ENCODE peak calls at places on chromosomes 11 and 22, in four cellular contexts. One of them, this sample, is unnamed.

GRCh38 chr11:119028346-119029068 is 2.2 kb downstream of the SLC37A4 start:
- DNase-seq in IMR-90: no peak
- DNase-seq in H1: no peak
- DNase-seq in mesenchymal stem cell: no peak
- DNase-seq in this sample: no peak

GRCh38 chr22:42794551-42795510 is 62.2 kb downstream of the ARFGAP3 start:
- DNase-seq in H1: no peak
- DNase-seq in IMR-90: no peak
- DNase-seq in mesenchymal stem cell: peak; percentile 17
- DNase-seq in this sample: peak; percentile 68

GRCh38 chr11:83238111-83238510 is 44.6 kb downstream of the ANKRD42 start:
- DNase-seq in IMR-90: peak; percentile 73
- DNase-seq in mesenchymal stem cell: no peak
- DNase-seq in H1: no peak
- DNase-seq in this sample: no peak

GRCh38 chr11:14418801-14419417 is 59.9 kb upstream of the RRAS2 start:
- DNase-seq in H1: no peak
- DNase-seq in mesenchymal stem cell: no peak
- DNase-seq in IMR-90: peak; percentile 25
- DNase-seq in this sample: peak; percentile 66

GRCh38 chr11:130782361-130783221 is 133.7 kb downstream of the SNX19 start:
- DNase-seq in IMR-90: peak; percentile 52
- DNase-seq in H1: peak; percentile 41
- DNase-seq in mesenchymal stem cell: peak; percentile 61
- DNase-seq in this sample: no peak

GRCh38 chr22:39947488-39948216 is 12.5 kb upstream of the TMA7B start:
- DNase-seq in H1: no peak
- DNase-seq in mesenchymal stem cell: no peak
- DNase-seq in IMR-90: no peak
- DNase-seq in this sample: no peak

GRCh38 chr11:13009476-13009920 is 382 bp downstream of the RASSF10 start:
- DNase-seq in mesenchymal stem cell: peak; percentile 11
- DNase-seq in H1: no peak
- DNase-seq in IMR-90: no peak
- DNase-seq in this sample: no peak

GRCh38 chr11:35144103-35144741 is 5.3 kb downstream of the CD44 start:
- DNase-seq in mesenchymal stem cell: peak; percentile 74
- DNase-seq in H1: no peak
- DNase-seq in IMR-90: peak; percentile 84
- DNase-seq in this sample: no peak

GRCh38 chr11:119460582-119460981 is 37.6 kb upstream of the THY1 start:
- DNase-seq in IMR-90: peak; percentile 97
- DNase-seq in H1: no peak
- DNase-seq in mesenchymal stem cell: peak; percentile 60
- DNase-seq in this sample: no peak

DNA sequence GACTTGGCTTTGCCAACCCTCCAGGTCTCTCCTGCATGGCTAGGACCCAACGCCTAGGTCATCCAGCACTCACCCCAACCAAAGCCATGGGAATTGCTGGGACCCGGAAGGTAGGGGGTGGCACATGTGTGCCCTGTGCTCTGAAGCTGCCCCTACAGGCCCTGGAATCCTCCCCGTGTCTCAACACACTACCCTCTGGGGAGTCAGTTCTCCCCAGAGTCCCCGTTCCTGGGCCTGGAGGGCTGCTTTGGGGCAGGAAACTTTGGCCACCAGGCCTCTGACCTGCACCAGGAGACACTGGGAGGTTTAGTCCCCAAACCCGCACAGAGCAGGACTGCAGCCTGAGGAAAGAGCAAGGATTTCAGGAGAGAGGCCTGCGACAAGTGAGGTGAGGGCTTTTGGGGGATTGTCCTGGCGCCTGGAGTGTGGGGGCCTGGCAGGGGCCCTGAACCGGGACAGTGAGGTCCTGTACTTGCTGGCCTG is 495 bp upstream of the IFITM1 start:
- DNase-seq in H1: peak; percentile 68
- DNase-seq in mesenchymal stem cell: no peak
- DNase-seq in IMR-90: no peak
- DNase-seq in this sample: no peak
- H2BK5ac ChIP-seq in H1: peak overlapping the region; percentile 96
- H2BK5ac ChIP-seq in mesenchymal stem cell: no peak overlapping the region
- H2BK5ac ChIP-seq in IMR-90: peak overlapping the region; percentile 87
- H2BK5ac ChIP-seq in this sample: no peak overlapping the region

GRCh38 chr11:78295991-78296930 is 107.5 kb downstream of the USP35 start:
- DNase-seq in IMR-90: peak; percentile 13
- DNase-seq in H1: no peak
- DNase-seq in mesenchymal stem cell: peak; percentile 45
- DNase-seq in this sample: no peak
- H4K91ac ChIP-seq in IMR-90: no peak overlapping the region
- H4K91ac ChIP-seq in H1: no peak overlapping the region
- H4K91ac ChIP-seq in mesenchymal stem cell: no peak overlapping the region
- H4K91ac ChIP-seq in this sample: no peak overlapping the region

GRCh38 chr11:57214087-57214395 is 23.0 kb downstream of the APLNR start:
- DNase-seq in H1: no peak
- DNase-seq in mesenchymal stem cell: peak; percentile 10
- DNase-seq in IMR-90: peak; percentile 48
- DNase-seq in this sample: no peak
- H2BK5ac ChIP-seq in H1: peak overlapping the region; percentile 88
- H2BK5ac ChIP-seq in mesenchymal stem cell: no peak overlapping the region
- H2BK5ac ChIP-seq in IMR-90: peak overlapping the region; percentile 73
- H2BK5ac ChIP-seq in this sample: no peak overlapping the region

GRCh38 chr22:38468761-38469305 is 937 bp downstream of the KDELR3 start:
- DNase-seq in H1: no peak
- DNase-seq in IMR-90: no peak
- DNase-seq in mesenchymal stem cell: no peak
- DNase-seq in this sample: no peak

GRCh38 chr22:38469306-38469781 is 1.4 kb downstream of the KDELR3 start:
- DNase-seq in mesenchymal stem cell: no peak
- DNase-seq in IMR-90: no peak
- DNase-seq in H1: no peak
- DNase-seq in this sample: no peak

GRCh38 chr22:38465673-38466490 is 2.0 kb upstream of the KDELR3 start:
- DNase-seq in H1: no peak
- DNase-seq in mesenchymal stem cell: no peak
- DNase-seq in IMR-90: no peak
- DNase-seq in this sample: no peak

GRCh38 chr22:38467904-38468760 is at the start of gene KDELR3:
- DNase-seq in H1: no peak
- DNase-seq in IMR-90: peak; percentile 71
- DNase-seq in mesenchymal stem cell: peak; percentile 71
- DNase-seq in this sample: no peak

DNA sequence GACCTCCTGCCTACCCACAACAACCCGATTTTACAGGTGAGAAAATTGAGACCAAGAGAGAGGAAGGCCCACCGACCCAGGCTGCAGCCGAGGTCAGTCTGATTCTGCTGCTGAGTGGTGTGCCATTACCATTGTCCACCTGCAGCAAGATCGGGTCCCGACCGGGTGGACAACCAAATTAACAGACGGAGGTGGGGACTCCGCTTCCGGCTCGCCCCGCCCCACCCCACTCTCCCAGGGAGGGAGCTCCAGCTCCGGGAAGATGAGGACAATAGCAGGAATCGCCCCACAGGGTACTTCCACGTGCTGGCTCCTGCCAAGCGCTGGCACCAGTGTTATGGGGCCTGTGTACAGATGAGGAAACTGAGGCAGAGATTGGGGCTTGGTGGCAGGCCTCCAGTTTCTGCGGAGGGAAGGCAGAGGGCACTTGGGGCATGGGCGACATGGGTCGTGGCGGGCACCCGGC is 425 bp upstream of the KDELR3 start:
- DNase-seq in H1: no peak
- DNase-seq in mesenchymal stem cell: no peak
- DNase-seq in IMR-90: no peak
- DNase-seq in this sample: no peak
- H4K91ac ChIP-seq in H1: no peak overlapping the region
- H4K91ac ChIP-seq in mesenchymal stem cell: peak overlapping the region; percentile 96
- H4K91ac ChIP-seq in IMR-90: peak overlapping the region; percentile 97
- H4K91ac ChIP-seq in this sample: no peak overlapping the region